ENCODE peak calls at places on chromosomes 2 and 18, in five cellular contexts. O is AG20443, Y is AG10803, T is H54, L is smooth muscle cell of the brain vasculature. C is an unnamed sample.

GRCh38 chr2:227788556-227788955 is 25.1 kb upstream of the CCL20 start:
- DNase-seq in L (no peak), O (no peak), Y (no peak), T (no peak), C (no peak)

GRCh38 chr18:47418746-47419145 is 167.3 kb upstream of the SKOR2 start:
- DNase-seq in Y (peak), L (no peak), T (peak), O (peak), C (no peak)

GRCh38 chr2:171086352-171087290 is 74.1 kb downstream of the TLK1 start:
- DNase-seq in T (peak), Y (peak), L (peak), O (peak), C (peak)

GRCh38 chr2:184463102-184463865 is 135.0 kb upstream of the ZNF804A start:
- DNase-seq in Y (no peak), O (no peak), T (no peak), L (no peak), C (no peak)

GRCh38 chr2:44005831-44006230 is 10.0 kb upstream of the LRPPRC start:
- DNase-seq in L (no peak), T (peak), Y (peak), O (peak), C (no peak)

GRCh38 chr2:24743914-24744313 is 49.3 kb downstream of the PTRHD1 start:
- DNase-seq in Y (no peak), L (no peak), T (no peak), O (no peak), C (no peak)

GRCh38 chr2:206164261-206164862 is 4.7 kb downstream of the EEF1B2 start:
- DNase-seq in Y (peak), T (no peak), L (peak), O (peak), C (peak)

GRCh38 chr2:162243305-162243693 is at the start of gene FAP:
- DNase-seq in T (no peak), O (peak), Y (peak), L (peak), C (peak)

GRCh38 chr18:74731097-74731496 is 133.4 kb downstream of the ZNF407 start:
- DNase-seq in L (no peak), T (no peak), O (peak), Y (peak), C (peak)

GRCh38 chr2:190215620-190216019 is 104.0 kb downstream of the HIBCH start:
- DNase-seq in O (no peak), L (no peak), T (no peak), Y (no peak), C (no peak)

GRCh38 chr2:48979691-48980090 is 174.6 kb downstream of the FSHR start:
- DNase-seq in T (no peak), L (no peak), O (no peak), Y (no peak), C (no peak)

GRCh38 chr2:229873123-229873581 is 48.7 kb downstream of the TRIP12 start:
- DNase-seq in T (no peak), L (no peak), Y (no peak), O (no peak), C (no peak)

GRCh38 chr2:110858135-110858737 is 125.9 kb downstream of the ACOXL start:
- DNase-seq in Y (no peak), O (no peak), T (no peak), L (no peak), C (no peak)

GRCh38 chr2:8593239-8593638 is 88.6 kb upstream of the ID2 start:
- DNase-seq in Y (no peak), L (no peak), O (no peak), T (no peak), C (no peak)

GRCh38 chr2:9018109-9018508 is 14.6 kb upstream of the MBOAT2 start:
- DNase-seq in Y (no peak), O (no peak), L (no peak), T (no peak), C (no peak)

GRCh38 chr2:201057089-201057499 is 14.4 kb downstream of the HYCC2 start:
- DNase-seq in T (no peak), Y (peak), O (peak), L (no peak), C (peak)

GRCh38 chr2:63051795-63052333 is 1.2 kb downstream of the OTX1 start:
- DNase-seq in O (no peak), L (no peak), T (no peak), Y (no peak), C (no peak)

GRCh38 chr2:223414646-223415045 is 187.5 kb downstream of the SCG2 start:
- DNase-seq in O (peak), Y (peak), T (no peak), L (no peak), C (peak)

GRCh38 chr2:206203331-206203730 is 43.6 kb downstream of the EEF1B2 start:
- DNase-seq in O (no peak), T (no peak), L (no peak), Y (no peak), C (no peak)

GRCh38 chr2:138564586-138565250 is 63.1 kb downstream of the SPOPL start:
- DNase-seq in O (no peak), L (no peak), Y (no peak), T (no peak), C (no peak)